ENCODE peak calls at places on chromosomes 2 and 18, in four cellular contexts. H is HCT116, I is K562, C is H1. D is an unnamed sample. For H3K9me3, the result is how much of the 10 kb centered on the place peaks cover.

GRCh38 chr18:22778996-22779395 is 154.1 kb upstream of the RBBP8 start:
- DNase-seq in H (no peak), I (no peak), C (no peak), D (no peak)

GRCh38 chr2:43218550-43219382 is 7.6 kb downstream of the ZFP36L2 start:
- DNase-seq in H (no peak), I (peak), C (no peak), D (peak)

GRCh38 chr2:170512271-170512670 is 202.9 kb upstream of the SP5 start:
- DNase-seq in H (no peak), I (no peak), C (peak), D (no peak)

GRCh38 chr2:217064234-217065103 is 204.6 kb upstream of the TNP1 start:
- DNase-seq in H (no peak), I (no peak), C (no peak), D (no peak)

GRCh38 chr18:58005885-58006523 is 38.0 kb upstream of the NEDD4L start:
- DNase-seq in H (peak), I (no peak), C (no peak), D (no peak)

GRCh38 chr2:176140130-176140519 is 10.6 kb downstream of the HOXD8 start:
- DNase-seq in H (no peak), I (no peak), C (no peak), D (peak)

GRCh38 chr2:214193943-214194342 is 216.9 kb upstream of the VWC2L start:
- DNase-seq in H (peak), I (no peak), C (no peak), D (no peak)

GRCh38 chr2:84302513-84303412 is 156.3 kb downstream of the SUCLG1 start:
- DNase-seq in H (peak), I (peak), C (peak), D (peak)

GRCh38 chr18:29361843-29362242 is 1184.9 kb upstream of the CDH2 start:
- DNase-seq in H (no peak), I (peak), C (peak), D (no peak)

GRCh38 chr2:29455202-29455885 is 340.1 kb downstream of the CLIP4 start:
- DNase-seq in H (no peak), I (no peak), C (no peak), D (no peak)

GRCh38 chr2:1784087-1784486 is 39.8 kb upstream of the PXDN start:
- DNase-seq in H (no peak), I (no peak), C (no peak), D (no peak)

GRCh38 chr2:218886461-218886947 is 5.9 kb downstream of the WNT10A start:
- DNase-seq in H (no peak), I (no peak), C (no peak), D (no peak)

GRCh38 chr2:170737406-170737805 is 22.3 kb downstream of the SP5 start:
- DNase-seq in H (no peak), I (no peak), C (no peak), D (no peak)

GRCh38 chr2:98234763-98235162 is 111.5 kb upstream of the CNGA3 start:
- DNase-seq in H (no peak), I (no peak), C (no peak), D (no peak)

GRCh38 chr2:122261923-122262322 is 506.5 kb downstream of the TSN start:
- DNase-seq in H (no peak), I (no peak), C (no peak), D (no peak)

GRCh38 chr18:22387364-22387763 is 30.4 kb downstream of the CTAGE1 start:
- DNase-seq in H (no peak), I (no peak), C (no peak), D (no peak)

GRCh38 chr2:212124597-212124996 is 414.0 kb downstream of the ERBB4 start:
- DNase-seq in H (no peak), I (no peak), C (no peak), D (no peak)

GRCh38 chr2:179860255-179861026 is 971 bp downstream of the ZNF385B start:
- DNase-seq in H (no peak), I (no peak), C (peak), D (no peak)

GRCh38 chr2:196500686-196501431 is 138.7 kb upstream of the CCDC150 start:
- DNase-seq in H (no peak), I (peak), C (no peak), D (no peak)

GRCh38 chr2:232980683-232981082 is 32.4 kb downstream of the NGEF start:
- DNase-seq in H (no peak), I (no peak), C (no peak), D (no peak)

GRCh38 chr2:222946700-222947278 is 86.0 kb downstream of the ACSL3 start:
- DNase-seq in H (no peak), I (peak), C (no peak), D (no peak)

GRCh38 chr2:23602113-23602512 is 217.1 kb downstream of the KLHL29 start:
- DNase-seq in H (no peak), I (no peak), C (no peak), D (no peak)

GRCh38 chr18:43563780-43564179 is 286.5 kb upstream of the SYT4 start:
- DNase-seq in H (no peak), I (no peak), C (no peak), D (peak)

GRCh38 chr2:141423212-141423611 is 707.6 kb downstream of the LRP1B start:
- DNase-seq in H (no peak), I (no peak), C (no peak), D (no peak)

GRCh38 chr2:240402566-240403295 is 32.7 kb upstream of the GPC1 start:
- DNase-seq in H (no peak), I (no peak), C (peak), D (no peak)

GRCh38 chr18:35526476-35527120 is 28.8 kb upstream of the INO80C start:
- DNase-seq in H (no peak), I (peak), C (no peak), D (no peak)

GRCh38 chr2:54561795-54562592 is 105.9 kb downstream of the SPTBN1 start:
- DNase-seq in H (no peak), I (no peak), C (no peak), D (no peak)

GRCh38 chr2:200150411-200151086 is 155.9 kb upstream of the SPATS2L start:
- DNase-seq in H (no peak), I (no peak), C (no peak), D (no peak)

GRCh38 chr2:133569416-133569815 is 1.2 kb upstream of the NCKAP5 start:
- DNase-seq in H (no peak), I (no peak), C (no peak), D (no peak)

GRCh38 chr2:133568598-133568997 is 335 bp upstream of the NCKAP5 start:
- DNase-seq in H (no peak), I (no peak), C (no peak), D (no peak)

GRCh38 chr2:133570547-133570946 is 2.3 kb upstream of the NCKAP5 start:
- DNase-seq in H (no peak), I (no peak), C (no peak), D (no peak)

GRCh38 chr2:133566967-133567645 is 1.2 kb downstream of the NCKAP5 start:
- DNase-seq in H (no peak), I (no peak), C (no peak), D (peak)

GRCh38 chr2:133568172-133568571 is at the start of gene NCKAP5:
- DNase-seq in H (no peak), I (no peak), C (no peak), D (peak)
- TF ChIP-seq POLR2AphosphoS5 in H (no peak), I (no peak), C (no peak), D (no peak)

DNA sequence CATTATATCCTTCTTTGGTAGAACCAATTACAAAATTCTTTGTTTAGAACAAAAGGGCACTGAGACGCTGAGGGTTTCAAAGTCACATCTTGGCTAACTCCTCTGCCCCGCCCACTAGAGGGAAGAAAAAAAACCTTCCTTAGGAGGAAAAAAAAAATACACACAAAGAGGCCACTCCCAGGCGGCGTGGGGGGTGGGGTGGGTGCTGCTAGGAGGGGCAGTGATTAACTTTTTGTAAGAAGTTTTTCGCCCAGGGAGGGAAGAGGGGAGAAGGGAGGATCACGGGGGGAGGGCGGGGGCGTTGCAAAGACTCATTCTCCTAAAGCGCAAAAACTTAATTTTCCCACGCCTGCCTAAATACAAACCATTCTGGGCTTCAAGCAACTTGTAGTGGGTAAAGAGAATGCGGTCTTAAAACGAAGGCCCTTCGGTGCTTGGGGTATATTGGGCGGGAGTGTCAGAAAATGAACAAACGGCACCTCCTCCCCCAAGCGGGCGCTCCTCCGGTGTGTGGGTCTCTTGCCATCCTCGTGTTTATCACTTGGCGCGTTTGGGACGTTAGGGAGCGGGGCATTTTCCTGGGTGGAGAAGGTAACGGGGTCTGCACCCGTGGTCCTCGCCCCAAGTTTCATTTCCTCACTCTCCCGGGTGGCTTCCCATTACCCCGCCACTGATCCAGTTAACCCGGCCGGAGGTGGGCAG is 1.7 kb downstream of the CXCR4 start:
- DNase-seq in H (no peak), I (peak), C (peak), D (no peak)
- TF ChIP-seq EZH2 in H (no peak), I (no peak), C (no peak), D (no peak)

GRCh38 chr2:9288681-9289338 is 82.2 kb downstream of the ASAP2 start:
- DNase-seq in H (no peak), I (no peak), C (no peak), D (no peak)

GRCh38 chr2:9286553-9287399 is 80.2 kb downstream of the ASAP2 start:
- DNase-seq in H (peak), I (no peak), C (no peak), D (peak)

GRCh38 chr2:9285921-9286320 is 79.3 kb downstream of the ASAP2 start:
- DNase-seq in H (no peak), I (no peak), C (no peak), D (peak)

GRCh38 chr2:9287400-9288059 is 80.9 kb downstream of the ASAP2 start:
- DNase-seq in H (peak), I (no peak), C (no peak), D (peak)

GRCh38 chr2:9288233-9288632 is 81.6 kb downstream of the ASAP2 start:
- DNase-seq in H (no peak), I (no peak), C (no peak), D (peak)
- H3K9me3 ChIP-seq in H (under half), I (under half), C (under half), D (under half)

GRCh38 chr18:13287372-13287771 is 68.8 kb downstream of the LDLRAD4 start:
- DNase-seq in H (no peak), I (no peak), C (no peak), D (no peak)

GRCh38 chr18:13283746-13284145 is 65.2 kb downstream of the LDLRAD4 start:
- DNase-seq in H (no peak), I (no peak), C (no peak), D (no peak)

GRCh38 chr18:13285874-13286273 is 67.3 kb downstream of the LDLRAD4 start:
- DNase-seq in H (no peak), I (no peak), C (no peak), D (peak)

GRCh38 chr18:13286456-13287125 is 68.0 kb downstream of the LDLRAD4 start:
- DNase-seq in H (no peak), I (no peak), C (no peak), D (no peak)

GRCh38 chr18:13284330-13285027 is 65.9 kb downstream of the LDLRAD4 start:
- DNase-seq in H (no peak), I (no peak), C (no peak), D (no peak)
- TF ChIP-seq POLR2AphosphoS5 in H (no peak), I (no peak), C (no peak), D (no peak)

GRCh38 chr2:44941551-44942234 is at the start of gene SIX3:
- DNase-seq in H (peak), I (no peak), C (no peak), D (peak)

GRCh38 chr2:44944102-44944951 is 2.8 kb downstream of the SIX3 start:
- DNase-seq in H (no peak), I (no peak), C (peak), D (no peak)

GRCh38 chr2:44943693-44944101 is 2.2 kb downstream of the SIX3 start:
- DNase-seq in H (no peak), I (no peak), C (no peak), D (no peak)

GRCh38 chr2:44942304-44943030 is 965 bp downstream of the SIX3 start:
- DNase-seq in H (no peak), I (no peak), C (peak), D (peak)

DNA sequence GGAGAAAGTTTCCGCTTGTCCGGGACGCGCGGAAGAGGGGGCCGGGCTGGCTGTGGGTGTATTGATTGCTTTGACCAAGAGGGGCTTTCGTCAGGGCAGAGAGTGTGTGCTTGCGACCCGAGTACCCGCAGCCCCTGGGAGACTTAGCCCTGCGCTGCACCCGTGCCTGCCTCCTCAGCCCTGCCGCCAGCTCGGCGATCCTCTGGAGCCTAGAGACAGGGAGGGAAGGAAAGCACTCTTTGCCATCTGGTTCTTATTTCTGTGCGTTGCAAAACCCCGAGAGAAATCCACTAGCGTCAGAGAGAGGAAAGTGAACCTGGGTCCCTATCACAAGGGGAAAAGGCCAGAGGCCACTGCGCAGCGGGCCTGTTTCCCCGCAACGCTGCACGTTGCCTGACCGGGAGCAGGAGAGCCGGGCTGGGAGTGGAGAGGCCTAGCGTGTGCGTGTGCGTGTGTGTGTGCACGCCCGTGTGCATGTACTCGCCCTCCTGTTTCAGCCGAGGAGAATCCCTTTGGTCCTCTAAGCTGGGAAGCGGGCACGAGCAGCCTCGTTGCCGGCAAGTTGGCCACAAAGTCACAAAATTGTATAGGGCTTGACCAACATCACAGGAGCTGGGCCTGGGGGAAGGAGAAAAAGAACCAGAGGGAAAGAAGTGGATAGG is 1.7 kb downstream of the SIX3 start:
- DNase-seq in H (no peak), I (no peak), C (no peak), D (no peak)
- TF ChIP-seq EZH2 in H (no peak), I (no peak), C (peak), D (no peak)

GRCh38 chr2:96158554-96158940 is 13.3 kb upstream of the DUSP2 start:
- DNase-seq in H (no peak), I (no peak), C (no peak), D (no peak)
- H3K9me3 ChIP-seq in H (under half), I (under half), C (under half), D (under half)

D was measured in endothelial cell of umbilical vein.